ENCODE peak calls at places on chromosomes 16 and 17, in ten cellular contexts. One of them, this sample, is unnamed.
A peak's percentile ranks its signal among the peaks of the same experiment; 100 is the strongest.

GRCh38 chr16:56257260-56257659 is 66.0 kb downstream of the GNAO1 start:
- DNase-seq in transverse colon: peak; percentile 58
- DNase-seq in heart left ventricle: peak; percentile 69
- DNase-seq in ovary: peak; percentile 66
- DNase-seq in IMR-90: peak; percentile 9
- DNase-seq in spleen: no peak
- DNase-seq in suprapubic skin: no peak
- DNase-seq in NB4: no peak
- DNase-seq in A549: no peak
- DNase-seq in H54: no peak
- DNase-seq in this sample: no peak

GRCh38 chr17:81701288-81702071 is 1.7 kb upstream of the MRPL12 start:
- DNase-seq in transverse colon: no peak
- DNase-seq in A549: no peak
- DNase-seq in suprapubic skin: no peak
- DNase-seq in heart left ventricle: no peak
- DNase-seq in NB4: peak; percentile 57
- DNase-seq in IMR-90: no peak
- DNase-seq in spleen: peak; percentile 75
- DNase-seq in ovary: no peak
- DNase-seq in H54: no peak
- DNase-seq in this sample: peak; percentile 72

GRCh38 chr17:31722251-31723056 is 136.6 kb downstream of the COPRS start:
- DNase-seq in A549: no peak
- DNase-seq in transverse colon: no peak
- DNase-seq in NB4: peak; percentile 93
- DNase-seq in suprapubic skin: no peak
- DNase-seq in ovary: no peak
- DNase-seq in heart left ventricle: peak; percentile 48
- DNase-seq in H54: peak; percentile 51
- DNase-seq in IMR-90: peak; percentile 70
- DNase-seq in spleen: no peak
- DNase-seq in this sample: no peak

GRCh38 chr16:10031473-10031872 is 150.8 kb downstream of the GRIN2A start:
- DNase-seq in suprapubic skin: no peak
- DNase-seq in transverse colon: no peak
- DNase-seq in NB4: no peak
- DNase-seq in spleen: no peak
- DNase-seq in H54: no peak
- DNase-seq in A549: no peak
- DNase-seq in heart left ventricle: no peak
- DNase-seq in ovary: no peak
- DNase-seq in IMR-90: no peak
- DNase-seq in this sample: no peak

GRCh38 chr17:72677714-72678390 is 414.6 kb downstream of the SLC39A11 start:
- DNase-seq in spleen: no peak
- DNase-seq in H54: no peak
- DNase-seq in transverse colon: no peak
- DNase-seq in A549: no peak
- DNase-seq in NB4: no peak
- DNase-seq in IMR-90: peak; percentile 94
- DNase-seq in heart left ventricle: no peak
- DNase-seq in ovary: no peak
- DNase-seq in suprapubic skin: no peak
- DNase-seq in this sample: no peak

GRCh38 chr17:44221072-44221861 is 1.8 kb upstream of the UBTF start:
- DNase-seq in spleen: peak; percentile 93
- DNase-seq in suprapubic skin: peak; percentile 89
- DNase-seq in A549: peak; percentile 82
- DNase-seq in heart left ventricle: peak; percentile 85
- DNase-seq in NB4: peak; percentile 87
- DNase-seq in H54: peak; percentile 59
- DNase-seq in ovary: peak; percentile 76
- DNase-seq in IMR-90: peak; percentile 81
- DNase-seq in transverse colon: peak; percentile 79
- DNase-seq in this sample: peak; percentile 89

GRCh38 chr17:78885956-78886355 is 17.0 kb downstream of the CEP295NL start:
- DNase-seq in spleen: no peak
- DNase-seq in NB4: no peak
- DNase-seq in transverse colon: peak; percentile 59
- DNase-seq in A549: no peak
- DNase-seq in IMR-90: no peak
- DNase-seq in H54: no peak
- DNase-seq in heart left ventricle: no peak
- DNase-seq in suprapubic skin: no peak
- DNase-seq in ovary: no peak
- DNase-seq in this sample: no peak

GRCh38 chr16:56789360-56789759 is 59.4 kb downstream of the NUP93 start:
- DNase-seq in heart left ventricle: peak; percentile 19
- DNase-seq in transverse colon: peak; percentile 31
- DNase-seq in NB4: peak; percentile 57
- DNase-seq in A549: peak; percentile 41
- DNase-seq in H54: peak; percentile 16
- DNase-seq in spleen: no peak
- DNase-seq in suprapubic skin: no peak
- DNase-seq in ovary: peak; percentile 43
- DNase-seq in IMR-90: peak; percentile 60
- DNase-seq in this sample: peak; percentile 40

DNA sequence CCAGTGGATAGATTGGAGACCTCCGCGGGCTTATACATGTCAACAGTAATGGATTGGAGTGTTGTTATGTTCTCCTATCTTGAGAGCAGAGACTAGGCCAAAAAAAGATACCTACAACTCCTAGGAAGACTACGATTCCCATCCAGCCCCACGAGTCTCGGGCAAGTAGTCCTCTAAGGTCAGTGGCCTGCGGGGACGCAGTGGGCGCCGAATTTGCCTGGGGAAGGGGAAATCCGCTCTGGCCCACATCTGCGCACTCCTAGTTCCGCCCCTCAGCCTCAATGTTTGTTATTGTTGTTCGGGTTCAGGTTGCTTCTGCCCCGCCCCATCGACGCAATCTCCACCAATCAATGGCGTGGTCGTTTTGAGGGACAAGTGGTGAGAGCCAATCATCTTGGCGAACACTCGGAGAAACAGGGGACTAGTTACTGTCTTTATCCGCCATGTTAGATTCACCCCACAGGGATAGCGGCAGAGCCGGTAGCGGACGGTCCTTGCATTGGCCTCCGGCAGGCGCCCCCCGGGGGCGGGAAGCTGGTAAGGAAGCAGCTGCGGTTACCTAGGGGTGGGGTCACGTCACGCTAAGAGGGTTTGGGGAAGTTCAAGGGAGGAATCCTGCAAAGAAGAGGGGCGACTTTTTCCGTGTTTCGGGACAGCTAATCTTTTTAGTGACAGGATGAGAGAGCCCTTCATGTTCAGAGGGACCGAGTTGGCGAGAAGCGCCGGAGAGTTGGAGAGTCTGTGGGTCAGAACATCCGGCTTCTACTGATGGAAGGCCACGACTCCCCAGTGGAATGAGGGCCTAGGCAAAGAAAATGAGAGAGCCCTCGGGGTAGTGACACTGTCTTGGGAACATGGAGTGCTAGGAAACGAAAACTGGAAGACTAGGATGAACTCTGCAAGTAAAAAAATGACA is at the start of gene NBR1:
- DNase-seq in suprapubic skin: peak; percentile 98
- DNase-seq in NB4: peak; percentile 99
- DNase-seq in IMR-90: peak; percentile 98
- DNase-seq in ovary: peak; percentile 94
- DNase-seq in spleen: peak; percentile 96
- DNase-seq in heart left ventricle: peak; percentile 95
- DNase-seq in A549: peak; percentile 100
- DNase-seq in H54: peak; percentile 82
- DNase-seq in transverse colon: peak; percentile 97
- DNase-seq in this sample: peak; percentile 99
- TF ChIP-seq POLR2A in suprapubic skin: peak; percentile 89
- TF ChIP-seq POLR2A in NB4: peak; percentile 52
- TF ChIP-seq POLR2A in IMR-90: peak; percentile 91
- TF ChIP-seq POLR2A in ovary: peak; percentile 78
- TF ChIP-seq POLR2A in spleen: peak; percentile 28
- TF ChIP-seq POLR2A in heart left ventricle: peak; percentile 4
- TF ChIP-seq POLR2A in A549: peak; percentile 2
- TF ChIP-seq POLR2A in H54: peak; percentile 54
- TF ChIP-seq POLR2A in transverse colon: peak; percentile 95
- TF ChIP-seq POLR2A in this sample: peak; percentile 92

DNA sequence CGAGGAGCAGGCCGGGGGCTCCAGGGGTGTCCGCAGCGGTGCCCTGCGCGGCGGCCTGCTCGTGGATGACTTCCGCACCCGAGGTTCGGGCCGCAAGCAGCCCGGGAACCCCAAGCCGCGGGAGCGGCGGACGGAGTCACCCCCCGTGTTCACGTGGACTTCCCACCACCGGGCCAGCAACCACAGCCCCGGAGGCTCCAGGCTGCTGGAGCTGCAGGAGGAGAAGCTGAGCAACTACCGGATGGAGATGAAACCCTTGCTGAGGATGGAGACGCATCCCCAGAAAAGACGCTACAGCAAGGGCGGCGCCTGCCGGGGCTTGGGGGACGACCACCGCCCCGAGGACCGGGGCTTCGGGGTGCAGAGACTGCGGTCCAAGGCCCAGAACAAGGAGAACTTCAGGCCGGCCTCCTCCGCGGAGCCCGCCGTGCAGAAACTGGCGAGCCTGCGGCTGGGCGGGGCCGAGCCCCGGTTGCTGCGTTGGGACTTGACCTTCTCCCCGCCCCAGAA is 75.8 kb downstream of the KLHDC4 start:
- DNase-seq in ovary: no peak
- DNase-seq in heart left ventricle: no peak
- DNase-seq in NB4: no peak
- DNase-seq in IMR-90: no peak
- DNase-seq in H54: no peak
- DNase-seq in spleen: no peak
- DNase-seq in A549: no peak
- DNase-seq in suprapubic skin: no peak
- DNase-seq in transverse colon: no peak
- DNase-seq in this sample: no peak
- TF ChIP-seq POLR2A in ovary: no peak
- TF ChIP-seq POLR2A in heart left ventricle: no peak
- TF ChIP-seq POLR2A in NB4: no peak
- TF ChIP-seq POLR2A in IMR-90: no peak
- TF ChIP-seq POLR2A in H54: no peak
- TF ChIP-seq POLR2A in spleen: no peak
- TF ChIP-seq POLR2A in A549: no peak
- TF ChIP-seq POLR2A in suprapubic skin: no peak
- TF ChIP-seq POLR2A in transverse colon: no peak
- TF ChIP-seq POLR2A in this sample: no peak

DNA sequence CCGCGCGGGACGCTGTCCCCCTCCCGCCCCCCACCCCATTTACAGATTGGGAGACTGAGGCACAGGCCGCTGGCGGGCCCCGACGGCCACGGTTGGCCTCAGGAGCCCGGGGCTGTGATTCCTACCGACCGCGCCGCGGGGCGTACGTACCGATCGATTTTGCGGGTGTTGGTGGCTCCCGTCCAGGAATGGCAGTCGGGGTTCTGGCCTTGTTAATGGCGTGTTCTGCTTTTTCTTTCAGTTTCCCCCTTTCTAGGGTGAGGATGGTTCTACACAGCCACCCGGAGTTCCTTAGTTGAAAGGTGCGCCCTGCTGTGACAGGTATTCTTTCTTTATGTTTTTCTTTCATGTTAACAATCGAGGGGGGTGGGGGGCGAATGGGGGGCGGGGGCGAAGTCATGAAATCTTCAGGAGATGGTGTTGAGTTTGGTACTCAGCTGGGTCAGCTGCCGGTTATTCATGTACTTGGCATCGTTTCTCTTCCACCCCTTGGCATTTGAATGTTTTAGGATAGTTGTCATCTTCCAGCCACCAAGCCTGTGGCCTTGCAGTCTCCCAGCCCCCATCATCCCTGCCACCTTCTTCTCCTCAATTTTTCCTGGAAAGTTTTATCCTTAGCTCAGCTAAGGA is 750 bp downstream of the CYLD start:
- DNase-seq in H54: peak; percentile 44
- DNase-seq in A549: no peak
- DNase-seq in transverse colon: peak; percentile 46
- DNase-seq in suprapubic skin: no peak
- DNase-seq in NB4: peak; percentile 51
- DNase-seq in ovary: peak; percentile 63
- DNase-seq in IMR-90: peak; percentile 43
- DNase-seq in heart left ventricle: peak; percentile 37
- DNase-seq in spleen: no peak
- DNase-seq in this sample: peak; percentile 64
- TF ChIP-seq POLR2A in H54: no peak
- TF ChIP-seq POLR2A in A549: no peak
- TF ChIP-seq POLR2A in transverse colon: no peak
- TF ChIP-seq POLR2A in suprapubic skin: no peak
- TF ChIP-seq POLR2A in NB4: no peak
- TF ChIP-seq POLR2A in ovary: no peak
- TF ChIP-seq POLR2A in IMR-90: no peak
- TF ChIP-seq POLR2A in heart left ventricle: no peak
- TF ChIP-seq POLR2A in spleen: no peak
- TF ChIP-seq POLR2A in this sample: no peak

GRCh38 chr17:40068917-40069750 is 6.4 kb downstream of the THRA start:
- DNase-seq in A549: no peak
- DNase-seq in transverse colon: peak; percentile 87
- DNase-seq in heart left ventricle: peak; percentile 91
- DNase-seq in spleen: peak; percentile 92
- DNase-seq in NB4: peak; percentile 50
- DNase-seq in suprapubic skin: peak; percentile 95
- DNase-seq in IMR-90: peak; percentile 84
- DNase-seq in H54: no peak
- DNase-seq in ovary: peak; percentile 97
- DNase-seq in this sample: peak; percentile 86
- TF ChIP-seq POLR2A in A549: no peak
- TF ChIP-seq POLR2A in transverse colon: peak; percentile 18
- TF ChIP-seq POLR2A in heart left ventricle: no peak
- TF ChIP-seq POLR2A in spleen: no peak
- TF ChIP-seq POLR2A in NB4: no peak
- TF ChIP-seq POLR2A in suprapubic skin: no peak
- TF ChIP-seq POLR2A in IMR-90: no peak
- TF ChIP-seq POLR2A in H54: no peak
- TF ChIP-seq POLR2A in ovary: peak; percentile 37
- TF ChIP-seq POLR2A in this sample: peak; percentile 8